ENCODE peak calls at places on chromosomes 2 and 18, in seven cellular contexts. Z is A549, T is uterus, Q is Peyer's patch, H is gastrocnemius medialis, R is tibial nerve, B is IMR-90. U is an unnamed sample. For H3K4me1, the result is how much of the 10 kb centered on the place peaks cover.

GRCh38 chr2:43041661-43042360 is 184.6 kb downstream of the ZFP36L2 start:
- DNase-seq in Z (peak), T (peak), Q (no peak), H (no peak), R (no peak), B (peak), U (no peak)

GRCh38 chr2:42464631-42465030 is 29.2 kb downstream of the KCNG3 start:
- DNase-seq in Z (no peak), T (no peak), Q (no peak), H (no peak), R (no peak), B (no peak), U (no peak)

GRCh38 chr18:44411971-44412370 is 268.7 kb upstream of the SETBP1 start:
- DNase-seq in Z (no peak), T (no peak), Q (no peak), H (no peak), R (no peak), B (no peak), U (no peak)

GRCh38 chr2:236179653-236180500 is 11.7 kb upstream of the GBX2 start:
- DNase-seq in Z (peak), T (no peak), Q (no peak), H (no peak), R (no peak), B (peak), U (no peak)

GRCh38 chr18:56721031-56721430 is 69.9 kb downstream of the WDR7 start:
- DNase-seq in Z (no peak), T (no peak), Q (no peak), H (no peak), R (no peak), B (no peak), U (no peak)

GRCh38 chr2:176490061-176490861 is 221.0 kb downstream of the MTX2 start:
- DNase-seq in Z (no peak), T (peak), Q (no peak), H (peak), R (no peak), B (no peak), U (no peak)

GRCh38 chr2:1915746-1916145 is 171.4 kb upstream of the PXDN start:
- DNase-seq in Z (no peak), T (no peak), Q (no peak), H (no peak), R (no peak), B (no peak), U (no peak)

GRCh38 chr2:11395389-11395788 is 51.0 kb upstream of the ROCK2 start:
- DNase-seq in Z (no peak), T (no peak), Q (no peak), H (no peak), R (no peak), B (no peak), U (no peak)

GRCh38 chr2:46171441-46171953 is 125.7 kb upstream of the EPAS1 start:
- DNase-seq in Z (peak), T (no peak), Q (no peak), H (no peak), R (no peak), B (peak), U (no peak)

GRCh38 chr2:160214461-160215055 is 14.5 kb upstream of the ITGB6 start:
- DNase-seq in Z (peak), T (no peak), Q (no peak), H (peak), R (no peak), B (peak), U (peak)

GRCh38 chr2:58240595-58240937 is 559 bp downstream of the FANCL start:
- DNase-seq in Z (no peak), T (no peak), Q (no peak), H (no peak), R (no peak), B (no peak), U (no peak)

GRCh38 chr2:121810959-121811853 is 55.8 kb downstream of the TSN start:
- DNase-seq in Z (peak), T (peak), Q (no peak), H (peak), R (peak), B (peak), U (peak)

GRCh38 chr2:111626037-111626861 is 257.7 kb downstream of the ANAPC1 start:
- DNase-seq in Z (no peak), T (no peak), Q (no peak), H (no peak), R (no peak), B (peak), U (no peak)

GRCh38 chr2:9207641-9208301 is 1.2 kb downstream of the ASAP2 start:
- DNase-seq in Z (peak), T (no peak), Q (no peak), H (no peak), R (no peak), B (no peak), U (no peak)

GRCh38 chr2:112201706-112202430 is 53.0 kb downstream of the ZC3H8 start:
- DNase-seq in Z (no peak), T (no peak), Q (no peak), H (no peak), R (no peak), B (no peak), U (no peak)

GRCh38 chr2:170503563-170503962 is 211.6 kb upstream of the SP5 start:
- DNase-seq in Z (no peak), T (no peak), Q (no peak), H (no peak), R (no peak), B (no peak), U (no peak)

GRCh38 chr2:46845542-46846453 is 69.8 kb downstream of the MCFD2 start:
- DNase-seq in Z (no peak), T (no peak), Q (no peak), H (no peak), R (no peak), B (no peak), U (peak)

GRCh38 chr2:142100139-142100873 is 30.5 kb downstream of the LRP1B start:
- DNase-seq in Z (no peak), T (no peak), Q (no peak), H (no peak), R (no peak), B (no peak), U (no peak)

GRCh38 chr2:204706939-204707338 is 161.7 kb downstream of the PARD3B start:
- DNase-seq in Z (no peak), T (no peak), Q (no peak), H (no peak), R (no peak), B (peak), U (no peak)

GRCh38 chr2:5250482-5250881 is 441.7 kb upstream of the SOX11 start:
- DNase-seq in Z (no peak), T (no peak), Q (no peak), H (no peak), R (no peak), B (no peak), U (no peak)

GRCh38 chr18:49597556-49597955 is 35.7 kb downstream of the LIPG start:
- DNase-seq in Z (no peak), T (no peak), Q (no peak), H (no peak), R (no peak), B (no peak), U (no peak)

GRCh38 chr2:218849721-218850120 is 9.9 kb upstream of the WNT6 start:
- DNase-seq in Z (no peak), T (no peak), Q (no peak), H (no peak), R (no peak), B (no peak), U (no peak)

GRCh38 chr2:160921401-160921964 is 238.7 kb upstream of the TANK start:
- DNase-seq in Z (no peak), T (no peak), Q (no peak), H (no peak), R (no peak), B (no peak), U (no peak)

GRCh38 chr2:173311844-173312606 is 42.6 kb upstream of the CDCA7 start:
- DNase-seq in Z (no peak), T (no peak), Q (no peak), H (no peak), R (no peak), B (no peak), U (no peak)

GRCh38 chr2:33709986-33710385 is 110.9 kb upstream of the FAM98A start:
- DNase-seq in Z (no peak), T (no peak), Q (no peak), H (no peak), R (no peak), B (peak), U (no peak)

GRCh38 chr18:58541789-58542425 is 87.0 kb downstream of the ALPK2 start:
- DNase-seq in Z (peak), T (no peak), Q (no peak), H (peak), R (no peak), B (peak), U (peak)

GRCh38 chr2:165007162-165007744 is 51.9 kb upstream of the SLC38A11 start:
- DNase-seq in Z (no peak), T (no peak), Q (no peak), H (no peak), R (no peak), B (no peak), U (no peak)

GRCh38 chr2:160411167-160411566 is 82.4 kb downstream of the RBMS1 start:
- DNase-seq in Z (no peak), T (no peak), Q (peak), H (no peak), R (no peak), B (no peak), U (peak)

GRCh38 chr18:809985-810642 is 1.9 kb downstream of the YES1 start:
- DNase-seq in Z (no peak), T (no peak), Q (no peak), H (no peak), R (no peak), B (no peak), U (no peak)

GRCh38 chr2:237663517-237663916 is 36.1 kb downstream of the LRRFIP1 start:
- DNase-seq in Z (no peak), T (no peak), Q (no peak), H (no peak), R (no peak), B (no peak), U (no peak)

GRCh38 chr2:237661799-237662328 is 34.5 kb downstream of the LRRFIP1 start:
- DNase-seq in Z (no peak), T (peak), Q (no peak), H (no peak), R (no peak), B (no peak), U (no peak)

GRCh38 chr2:237664151-237664550 is 36.8 kb downstream of the LRRFIP1 start:
- DNase-seq in Z (no peak), T (no peak), Q (no peak), H (peak), R (no peak), B (no peak), U (no peak)

GRCh38 chr2:237660381-237660900 is 33.1 kb downstream of the LRRFIP1 start:
- DNase-seq in Z (no peak), T (no peak), Q (no peak), H (no peak), R (no peak), B (no peak), U (no peak)

GRCh38 chr2:237662671-237663093 is 35.3 kb downstream of the LRRFIP1 start:
- DNase-seq in Z (no peak), T (peak), Q (peak), H (peak), R (peak), B (peak), U (peak)
- TF ChIP-seq POLR2A in Z (no peak), T (no peak), Q (no peak), H (no peak), R (no peak), B (no peak), U (no peak)

GRCh38 chr2:239132156-239132709 is 268.6 kb downstream of the HDAC4 start:
- DNase-seq in Z (no peak), T (no peak), Q (no peak), H (no peak), R (no peak), B (no peak), U (no peak)

GRCh38 chr2:239129147-239129896 is 271.5 kb downstream of the HDAC4 start:
- DNase-seq in Z (no peak), T (no peak), Q (no peak), H (no peak), R (no peak), B (peak), U (no peak)

GRCh38 chr2:239130041-239130440 is 270.8 kb downstream of the HDAC4 start:
- DNase-seq in Z (no peak), T (no peak), Q (no peak), H (no peak), R (no peak), B (no peak), U (no peak)

GRCh38 chr2:239131521-239131920 is 269.3 kb downstream of the HDAC4 start:
- DNase-seq in Z (no peak), T (no peak), Q (no peak), H (no peak), R (no peak), B (no peak), U (no peak)

GRCh38 chr2:239130786-239131325 is 270.0 kb downstream of the HDAC4 start:
- DNase-seq in Z (no peak), T (no peak), Q (no peak), H (no peak), R (no peak), B (no peak), U (no peak)
- H3K4me1 ChIP-seq in Z (under half), T (under half), Q (under half), H (under half), R (under half), B (under half), U (under half)

DNA sequence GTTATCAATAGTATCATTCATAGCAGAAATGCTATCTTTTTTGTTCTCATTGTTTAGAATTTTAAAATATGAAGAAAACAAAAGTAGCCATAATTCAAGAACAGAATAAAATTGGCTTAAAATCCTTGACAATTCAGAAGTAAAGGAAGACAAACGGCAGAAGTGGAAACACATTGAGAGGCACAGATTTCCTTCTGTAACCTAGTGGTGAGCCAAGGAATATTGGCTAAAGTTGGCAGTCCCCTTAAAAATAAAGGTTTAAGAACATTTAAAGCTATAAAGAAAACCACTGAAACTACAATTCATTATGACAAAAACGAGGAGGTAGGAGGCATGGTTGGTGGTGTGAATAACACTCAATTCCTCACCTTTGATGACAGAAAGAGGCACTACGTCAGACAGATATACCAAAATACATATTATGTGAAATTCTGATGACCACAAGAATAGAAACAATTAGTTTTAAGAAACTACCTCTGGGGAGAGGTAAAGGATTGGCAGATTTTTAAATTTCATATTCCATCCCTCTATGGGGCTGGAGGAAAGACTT is 42.3 kb downstream of the SFT2D3 start:
- DNase-seq in Z (no peak), T (no peak), Q (no peak), H (no peak), R (no peak), B (no peak), U (no peak)
- TF ChIP-seq CTCF in Z (no peak), T (no peak), Q (no peak), H (no peak), R (no peak), B (no peak), U (no peak)

GRCh38 chr2:96923810-96924774 is 54.2 kb upstream of the SEMA4C start:
- DNase-seq in Z (no peak), T (no peak), Q (no peak), H (no peak), R (no peak), B (no peak), U (no peak)
- TF ChIP-seq POLR2A in Z (no peak), T (no peak), Q (no peak), H (no peak), R (no peak), B (no peak), U (no peak)

GRCh38 chr2:152405206-152406118 is 70.5 kb downstream of the FMNL2 start:
- DNase-seq in Z (peak), T (no peak), Q (no peak), H (no peak), R (no peak), B (peak), U (no peak)
- H3K4me1 ChIP-seq in Z (half or more), T (under half), Q (under half), H (half or more), R (under half), B (under half), U (under half)

U was measured in breast epithelium.